ENCODE peak calls at places on chromosome 17, in eight cellular contexts. J, Q, H, Y, F, I, E and M are unnamed samples.

GRCh38 chr17:78923660-78924453 is 1.3 kb downstream of the TIMP2 start:
- DNase-seq in J (no peak), Q (no peak), H (peak), Y (peak), F (peak), I (no peak), E (peak), M (no peak)

GRCh38 chr17:5370411-5370810 is 49.1 kb downstream of the NUP88 start:
- DNase-seq in J (no peak), Q (no peak), H (no peak), Y (no peak), F (no peak), I (no peak), E (no peak), M (no peak)

GRCh38 chr17:49952912-49953497 is 16.0 kb upstream of the DLX4 start:
- DNase-seq in J (no peak), Q (peak), H (no peak), Y (no peak), F (no peak), I (no peak), E (no peak), M (no peak)

GRCh38 chr17:53607475-53607874 is 215.3 kb upstream of the KIF2B start:
- DNase-seq in J (no peak), Q (no peak), H (no peak), Y (no peak), F (no peak), I (no peak), E (no peak), M (no peak)

GRCh38 chr17:40623419-40624217 is 24.0 kb downstream of the SMARCE1 start:
- DNase-seq in J (no peak), Q (no peak), H (no peak), Y (no peak), F (no peak), I (no peak), E (peak), M (no peak)

GRCh38 chr17:76943781-76944213 is 75.6 kb downstream of the MGAT5B start:
- DNase-seq in J (no peak), Q (no peak), H (no peak), Y (no peak), F (no peak), I (no peak), E (no peak), M (no peak)

GRCh38 chr17:17729620-17730249 is 48.5 kb downstream of the RAI1 start:
- DNase-seq in J (no peak), Q (no peak), H (no peak), Y (peak), F (no peak), I (peak), E (peak), M (no peak)

GRCh38 chr17:39631403-39631802 is 4.7 kb downstream of the PPP1R1B start:
- DNase-seq in J (no peak), Q (peak), H (no peak), Y (no peak), F (peak), I (no peak), E (no peak), M (no peak)

GRCh38 chr17:45043268-45043681 is 8.2 kb downstream of the DCAKD start:
- DNase-seq in J (no peak), Q (no peak), H (peak), Y (no peak), F (peak), I (peak), E (no peak), M (peak)

GRCh38 chr17:35084987-35085386 is 21.5 kb upstream of the RFFL start:
- DNase-seq in J (peak), Q (peak), H (no peak), Y (no peak), F (peak), I (no peak), E (no peak), M (no peak)